ENCODE peak calls at places on chromosome 20, in nine cellular contexts. One of them, this sample, is unnamed.

GRCh38 chr20:60057123-60057865 is 99.1 kb downstream of the CDH26 start:
- DNase-seq in lung: peak
- DNase-seq in mammary epithelial cell: peak
- DNase-seq in Caco-2: peak
- DNase-seq in fibroblast of lung: peak
- DNase-seq in bronchial epithelial cell: peak
- DNase-seq in astrocyte of the spinal cord: peak
- DNase-seq in mesothelial cell of epicardium: no peak
- DNase-seq in RWPE1: peak
- DNase-seq in this sample: peak

GRCh38 chr20:35145141-35145564 is 2.0 kb downstream of the EDEM2 start:
- DNase-seq in lung: no peak
- DNase-seq in bronchial epithelial cell: peak
- DNase-seq in fibroblast of lung: peak
- DNase-seq in mammary epithelial cell: peak
- DNase-seq in Caco-2: peak
- DNase-seq in mesothelial cell of epicardium: no peak
- DNase-seq in RWPE1: peak
- DNase-seq in astrocyte of the spinal cord: peak
- DNase-seq in this sample: peak

GRCh38 chr20:40390654-40391053 is 298.4 kb downstream of the MAFB start:
- DNase-seq in bronchial epithelial cell: peak
- DNase-seq in astrocyte of the spinal cord: no peak
- DNase-seq in fibroblast of lung: no peak
- DNase-seq in lung: no peak
- DNase-seq in mesothelial cell of epicardium: no peak
- DNase-seq in Caco-2: no peak
- DNase-seq in mammary epithelial cell: no peak
- DNase-seq in RWPE1: no peak
- DNase-seq in this sample: no peak

GRCh38 chr20:41475507-41475906 is 108.9 kb upstream of the EMILIN3 start:
- DNase-seq in RWPE1: no peak
- DNase-seq in lung: no peak
- DNase-seq in Caco-2: no peak
- DNase-seq in astrocyte of the spinal cord: peak
- DNase-seq in fibroblast of lung: peak
- DNase-seq in mesothelial cell of epicardium: no peak
- DNase-seq in mammary epithelial cell: no peak
- DNase-seq in bronchial epithelial cell: no peak
- DNase-seq in this sample: no peak

GRCh38 chr20:63595416-63596127 is 21.5 kb upstream of the HELZ2 start:
- DNase-seq in astrocyte of the spinal cord: no peak
- DNase-seq in mesothelial cell of epicardium: no peak
- DNase-seq in RWPE1: no peak
- DNase-seq in fibroblast of lung: no peak
- DNase-seq in lung: no peak
- DNase-seq in mammary epithelial cell: no peak
- DNase-seq in bronchial epithelial cell: no peak
- DNase-seq in Caco-2: no peak
- DNase-seq in this sample: no peak

GRCh38 chr20:36802326-36803223 is 29.0 kb upstream of the DSN1 start:
- DNase-seq in lung: no peak
- DNase-seq in astrocyte of the spinal cord: peak
- DNase-seq in mesothelial cell of epicardium: no peak
- DNase-seq in Caco-2: no peak
- DNase-seq in mammary epithelial cell: peak
- DNase-seq in fibroblast of lung: peak
- DNase-seq in bronchial epithelial cell: peak
- DNase-seq in RWPE1: no peak
- DNase-seq in this sample: no peak

GRCh38 chr20:48492188-48493070 is 335.4 kb downstream of the PREX1 start:
- DNase-seq in Caco-2: no peak
- DNase-seq in mammary epithelial cell: no peak
- DNase-seq in lung: no peak
- DNase-seq in astrocyte of the spinal cord: no peak
- DNase-seq in RWPE1: no peak
- DNase-seq in mesothelial cell of epicardium: no peak
- DNase-seq in bronchial epithelial cell: no peak
- DNase-seq in fibroblast of lung: no peak
- DNase-seq in this sample: no peak

GRCh38 chr20:63000958-63001357 is 5.8 kb downstream of the BHLHE23 start:
- DNase-seq in Caco-2: no peak
- DNase-seq in RWPE1: no peak
- DNase-seq in mammary epithelial cell: no peak
- DNase-seq in bronchial epithelial cell: no peak
- DNase-seq in fibroblast of lung: no peak
- DNase-seq in astrocyte of the spinal cord: no peak
- DNase-seq in lung: no peak
- DNase-seq in mesothelial cell of epicardium: no peak
- DNase-seq in this sample: no peak

GRCh38 chr20:32168184-32168910 is 39.2 kb downstream of the PLAGL2 start:
- DNase-seq in Caco-2: no peak
- DNase-seq in mesothelial cell of epicardium: no peak
- DNase-seq in bronchial epithelial cell: no peak
- DNase-seq in mammary epithelial cell: no peak
- DNase-seq in lung: no peak
- DNase-seq in RWPE1: no peak
- DNase-seq in astrocyte of the spinal cord: peak
- DNase-seq in fibroblast of lung: peak
- DNase-seq in this sample: no peak

GRCh38 chr20:24291066-24291465 is 178.4 kb upstream of the SYNDIG1 start:
- DNase-seq in lung: no peak
- DNase-seq in RWPE1: no peak
- DNase-seq in astrocyte of the spinal cord: no peak
- DNase-seq in mammary epithelial cell: no peak
- DNase-seq in mesothelial cell of epicardium: no peak
- DNase-seq in Caco-2: no peak
- DNase-seq in bronchial epithelial cell: no peak
- DNase-seq in fibroblast of lung: no peak
- DNase-seq in this sample: no peak

GRCh38 chr20:1334370-1334731 is 5.4 kb upstream of the SDCBP2 start:
- DNase-seq in Caco-2: no peak
- DNase-seq in lung: no peak
- DNase-seq in bronchial epithelial cell: no peak
- DNase-seq in RWPE1: no peak
- DNase-seq in astrocyte of the spinal cord: no peak
- DNase-seq in mesothelial cell of epicardium: no peak
- DNase-seq in fibroblast of lung: no peak
- DNase-seq in mammary epithelial cell: no peak
- DNase-seq in this sample: no peak

GRCh38 chr20:4150095-4150492 is 134.7 kb upstream of the RNF24 start:
- DNase-seq in bronchial epithelial cell: no peak
- DNase-seq in fibroblast of lung: peak
- DNase-seq in RWPE1: no peak
- DNase-seq in astrocyte of the spinal cord: peak
- DNase-seq in mesothelial cell of epicardium: no peak
- DNase-seq in mammary epithelial cell: no peak
- DNase-seq in Caco-2: no peak
- DNase-seq in lung: no peak
- DNase-seq in this sample: no peak

GRCh38 chr20:31576751-31577150 is 28.3 kb upstream of the ID1 start:
- DNase-seq in RWPE1: no peak
- DNase-seq in bronchial epithelial cell: no peak
- DNase-seq in Caco-2: no peak
- DNase-seq in mammary epithelial cell: no peak
- DNase-seq in fibroblast of lung: no peak
- DNase-seq in lung: no peak
- DNase-seq in mesothelial cell of epicardium: no peak
- DNase-seq in astrocyte of the spinal cord: no peak
- DNase-seq in this sample: no peak

GRCh38 chr20:53839423-53840176 is 230.8 kb downstream of the BCAS1 start:
- DNase-seq in Caco-2: peak
- DNase-seq in mammary epithelial cell: no peak
- DNase-seq in mesothelial cell of epicardium: no peak
- DNase-seq in fibroblast of lung: no peak
- DNase-seq in bronchial epithelial cell: no peak
- DNase-seq in RWPE1: no peak
- DNase-seq in astrocyte of the spinal cord: no peak
- DNase-seq in lung: peak
- DNase-seq in this sample: no peak

GRCh38 chr20:47160992-47161391 is 195.5 kb downstream of the ZMYND8 start:
- DNase-seq in lung: no peak
- DNase-seq in RWPE1: no peak
- DNase-seq in bronchial epithelial cell: no peak
- DNase-seq in fibroblast of lung: no peak
- DNase-seq in mammary epithelial cell: no peak
- DNase-seq in astrocyte of the spinal cord: no peak
- DNase-seq in mesothelial cell of epicardium: no peak
- DNase-seq in Caco-2: no peak
- DNase-seq in this sample: no peak

GRCh38 chr20:63129991-63130653 is 85.8 kb downstream of the YTHDF1 start:
- DNase-seq in astrocyte of the spinal cord: no peak
- DNase-seq in Caco-2: no peak
- DNase-seq in mesothelial cell of epicardium: no peak
- DNase-seq in lung: no peak
- DNase-seq in RWPE1: no peak
- DNase-seq in bronchial epithelial cell: no peak
- DNase-seq in fibroblast of lung: no peak
- DNase-seq in mammary epithelial cell: no peak
- DNase-seq in this sample: no peak

GRCh38 chr20:855466-856360 is 22.2 kb downstream of the FAM110A start:
- DNase-seq in Caco-2: no peak
- DNase-seq in mammary epithelial cell: peak
- DNase-seq in astrocyte of the spinal cord: no peak
- DNase-seq in RWPE1: no peak
- DNase-seq in fibroblast of lung: no peak
- DNase-seq in mesothelial cell of epicardium: no peak
- DNase-seq in lung: no peak
- DNase-seq in bronchial epithelial cell: peak
- DNase-seq in this sample: no peak

GRCh38 chr20:31517373-31517772 is 3.1 kb downstream of the HM13 start:
- DNase-seq in fibroblast of lung: peak
- DNase-seq in RWPE1: peak
- DNase-seq in astrocyte of the spinal cord: peak
- DNase-seq in mammary epithelial cell: peak
- DNase-seq in bronchial epithelial cell: peak
- DNase-seq in lung: no peak
- DNase-seq in mesothelial cell of epicardium: no peak
- DNase-seq in Caco-2: peak
- DNase-seq in this sample: peak

GRCh38 chr20:62635852-62636251 is 6.5 kb upstream of the SLCO4A1 start:
- DNase-seq in RWPE1: no peak
- DNase-seq in bronchial epithelial cell: no peak
- DNase-seq in Caco-2: no peak
- DNase-seq in fibroblast of lung: no peak
- DNase-seq in lung: no peak
- DNase-seq in mesothelial cell of epicardium: no peak
- DNase-seq in astrocyte of the spinal cord: no peak
- DNase-seq in mammary epithelial cell: no peak
- DNase-seq in this sample: no peak

GRCh38 chr20:54044156-54044555 is 26.2 kb downstream of the BCAS1 start:
- DNase-seq in RWPE1: no peak
- DNase-seq in bronchial epithelial cell: peak
- DNase-seq in Caco-2: no peak
- DNase-seq in lung: no peak
- DNase-seq in astrocyte of the spinal cord: peak
- DNase-seq in mammary epithelial cell: peak
- DNase-seq in fibroblast of lung: peak
- DNase-seq in mesothelial cell of epicardium: no peak
- DNase-seq in this sample: peak

GRCh38 chr20:53580376-53581111 is 13.1 kb downstream of the ZNF217 start:
- DNase-seq in astrocyte of the spinal cord: no peak
- DNase-seq in mammary epithelial cell: no peak
- DNase-seq in bronchial epithelial cell: no peak
- DNase-seq in lung: peak
- DNase-seq in mesothelial cell of epicardium: no peak
- DNase-seq in Caco-2: no peak
- DNase-seq in RWPE1: no peak
- DNase-seq in fibroblast of lung: no peak
- DNase-seq in this sample: no peak

GRCh38 chr20:53849471-53850059 is 220.8 kb downstream of the BCAS1 start:
- DNase-seq in Caco-2: no peak
- DNase-seq in mammary epithelial cell: no peak
- DNase-seq in bronchial epithelial cell: no peak
- DNase-seq in fibroblast of lung: no peak
- DNase-seq in lung: no peak
- DNase-seq in astrocyte of the spinal cord: no peak
- DNase-seq in mesothelial cell of epicardium: no peak
- DNase-seq in RWPE1: no peak
- DNase-seq in this sample: no peak

GRCh38 chr20:61169870-61170269 is 82.2 kb upstream of the CDH4 start:
- DNase-seq in lung: no peak
- DNase-seq in bronchial epithelial cell: no peak
- DNase-seq in astrocyte of the spinal cord: no peak
- DNase-seq in RWPE1: no peak
- DNase-seq in fibroblast of lung: no peak
- DNase-seq in mammary epithelial cell: no peak
- DNase-seq in mesothelial cell of epicardium: no peak
- DNase-seq in Caco-2: no peak
- DNase-seq in this sample: no peak

GRCh38 chr20:52490715-52491430 is 299.3 kb upstream of the ZFP64 start:
- DNase-seq in fibroblast of lung: peak
- DNase-seq in bronchial epithelial cell: peak
- DNase-seq in astrocyte of the spinal cord: peak
- DNase-seq in mesothelial cell of epicardium: no peak
- DNase-seq in RWPE1: peak
- DNase-seq in lung: no peak
- DNase-seq in mammary epithelial cell: peak
- DNase-seq in Caco-2: no peak
- DNase-seq in this sample: peak
- TF ChIP-seq CTCF in fibroblast of lung: no peak
- TF ChIP-seq CTCF in bronchial epithelial cell: no peak
- TF ChIP-seq CTCF in astrocyte of the spinal cord: no peak
- TF ChIP-seq CTCF in mesothelial cell of epicardium: no peak
- TF ChIP-seq CTCF in RWPE1: no peak
- TF ChIP-seq CTCF in lung: no peak
- TF ChIP-seq CTCF in mammary epithelial cell: no peak
- TF ChIP-seq CTCF in Caco-2: no peak
- TF ChIP-seq CTCF in this sample: no peak

GRCh38 chr20:50610212-50610718 is 81.1 kb downstream of the RIPOR3 start:
- DNase-seq in lung: no peak
- DNase-seq in fibroblast of lung: no peak
- DNase-seq in bronchial epithelial cell: no peak
- DNase-seq in mesothelial cell of epicardium: no peak
- DNase-seq in mammary epithelial cell: no peak
- DNase-seq in Caco-2: no peak
- DNase-seq in astrocyte of the spinal cord: no peak
- DNase-seq in RWPE1: no peak
- DNase-seq in this sample: no peak
- TF ChIP-seq CTCF in lung: no peak
- TF ChIP-seq CTCF in fibroblast of lung: no peak
- TF ChIP-seq CTCF in bronchial epithelial cell: peak
- TF ChIP-seq CTCF in mesothelial cell of epicardium: no peak
- TF ChIP-seq CTCF in mammary epithelial cell: no peak
- TF ChIP-seq CTCF in Caco-2: peak
- TF ChIP-seq CTCF in astrocyte of the spinal cord: no peak
- TF ChIP-seq CTCF in RWPE1: no peak
- TF ChIP-seq CTCF in this sample: no peak

GRCh38 chr20:57609842-57610167 is 10.4 kb downstream of the ZBP1 start:
- DNase-seq in bronchial epithelial cell: no peak
- DNase-seq in RWPE1: no peak
- DNase-seq in fibroblast of lung: no peak
- DNase-seq in mammary epithelial cell: no peak
- DNase-seq in mesothelial cell of epicardium: no peak
- DNase-seq in astrocyte of the spinal cord: no peak
- DNase-seq in Caco-2: no peak
- DNase-seq in lung: no peak
- DNase-seq in this sample: no peak
- TF ChIP-seq CTCF in bronchial epithelial cell: no peak
- TF ChIP-seq CTCF in RWPE1: no peak
- TF ChIP-seq CTCF in fibroblast of lung: no peak
- TF ChIP-seq CTCF in mammary epithelial cell: no peak
- TF ChIP-seq CTCF in mesothelial cell of epicardium: no peak
- TF ChIP-seq CTCF in astrocyte of the spinal cord: peak
- TF ChIP-seq CTCF in Caco-2: peak
- TF ChIP-seq CTCF in lung: no peak
- TF ChIP-seq CTCF in this sample: no peak

GRCh38 chr20:57596998-57597939 is 23.0 kb downstream of the ZBP1 start:
- DNase-seq in bronchial epithelial cell: no peak
- DNase-seq in mesothelial cell of epicardium: peak
- DNase-seq in lung: peak
- DNase-seq in astrocyte of the spinal cord: peak
- DNase-seq in RWPE1: peak
- DNase-seq in Caco-2: peak
- DNase-seq in mammary epithelial cell: peak
- DNase-seq in fibroblast of lung: peak
- DNase-seq in this sample: no peak
- TF ChIP-seq CTCF in bronchial epithelial cell: peak
- TF ChIP-seq CTCF in mesothelial cell of epicardium: peak
- TF ChIP-seq CTCF in lung: peak
- TF ChIP-seq CTCF in astrocyte of the spinal cord: peak
- TF ChIP-seq CTCF in RWPE1: peak
- TF ChIP-seq CTCF in Caco-2: peak
- TF ChIP-seq CTCF in mammary epithelial cell: peak
- TF ChIP-seq CTCF in fibroblast of lung: peak
- TF ChIP-seq CTCF in this sample: peak